ENCODE peak calls at places on chromosomes 11 and 22, in ten cellular contexts. N is nephron progenitor cell; E is foreskin keratinocyte; U is glomerular endothelial cell; I is kidney epithelial cell; V is activated T-cell treated with anti-CD3 and anti-CD28 coated beads, Interleukin-2, amount 50 U/mL, for 24 hours; B is neuronal stem cell; M is amygdala; A is mucosa of gallbladder; O is BE2C. K is an unnamed sample.

GRCh38 chr11:68345776-68346728 is 33.7 kb downstream of the LRP5 start:
- DNase-seq in A (no peak), E (no peak), N (no peak), M (no peak), B (no peak), I (no peak), U (no peak), O (no peak), V (no peak), K (no peak)

GRCh38 chr22:31972180-31972579 is 27.8 kb downstream of the YWHAH start:
- DNase-seq in V (no peak), O (no peak), A (no peak), M (no peak), E (no peak), I (no peak), N (no peak), U (no peak), B (no peak), K (no peak)

GRCh38 chr11:119110439-119110838 is 3.3 kb downstream of the C2CD2L start:
- DNase-seq in V (no peak), I (no peak), A (no peak), E (no peak), U (no peak), M (no peak), N (no peak), O (no peak), B (no peak), K (no peak)

GRCh38 chr22:19292262-19293230 is 1.0 kb upstream of the CLTCL1 start:
- DNase-seq in B (no peak), A (no peak), E (peak), O (no peak), V (no peak), N (peak), M (no peak), I (no peak), U (no peak), K (peak)

GRCh38 chr11:125268611-125269010 is 104.1 kb downstream of the PKNOX2 start:
- DNase-seq in M (no peak), B (no peak), N (no peak), O (no peak), V (no peak), U (no peak), I (no peak), A (no peak), E (no peak), K (no peak)

GRCh38 chr11:61828629-61829407 is 718 bp downstream of the FADS2 start:
- DNase-seq in N (peak), E (no peak), B (peak), V (peak), M (no peak), I (no peak), U (no peak), A (no peak), O (peak), K (peak)

GRCh38 chr11:68036141-68036716 is 2.6 kb upstream of the TCIRG1 start:
- DNase-seq in V (no peak), U (no peak), M (no peak), E (no peak), I (no peak), N (no peak), O (peak), B (no peak), A (no peak), K (no peak)

GRCh38 chr11:1302041-1302460 is 7.4 kb downstream of the TOLLIP start:
- DNase-seq in B (no peak), E (no peak), A (no peak), O (no peak), V (peak), I (no peak), N (no peak), U (no peak), M (no peak), K (peak)

GRCh38 chr22:23037429-23038333 is 32.6 kb upstream of the GNAZ start:
- DNase-seq in N (no peak), E (no peak), O (no peak), I (no peak), V (no peak), A (no peak), M (no peak), U (no peak), B (no peak), K (no peak)

GRCh38 chr22:20239951-20240773 is 28.0 kb downstream of the RTN4R start:
- DNase-seq in B (peak), E (no peak), V (no peak), O (peak), M (peak), N (peak), I (no peak), U (no peak), A (no peak), K (no peak)

GRCh38 chr22:45965565-45965962 is 11.4 kb downstream of the WNT7B start:
- DNase-seq in A (no peak), N (no peak), O (no peak), M (no peak), I (no peak), B (no peak), V (no peak), E (no peak), U (no peak), K (no peak)

GRCh38 chr11:89293966-89294679 is 116.4 kb downstream of the TYR start:
- DNase-seq in N (peak), A (no peak), M (no peak), V (no peak), U (no peak), E (no peak), O (peak), B (peak), I (no peak), K (no peak)

GRCh38 chr11:61907282-61907681 is 10.1 kb downstream of the RAB3IL1 start:
- DNase-seq in A (no peak), I (no peak), N (no peak), M (no peak), O (no peak), E (no peak), U (no peak), V (no peak), B (no peak), K (no peak)

GRCh38 chr22:36037102-36037758 is 8.6 kb upstream of the RBFOX2 start:
- DNase-seq in V (no peak), U (no peak), B (no peak), M (no peak), E (no peak), O (no peak), A (no peak), I (no peak), N (no peak), K (no peak)

GRCh38 chr11:36460220-36460619 is 49.9 kb downstream of the TRAF6 start:
- DNase-seq in M (no peak), I (no peak), E (no peak), N (no peak), A (no peak), U (no peak), B (no peak), V (no peak), O (no peak), K (no peak)

GRCh38 chr11:122101625-122102291 is 14.3 kb downstream of the BLID start:
- DNase-seq in V (no peak), U (no peak), A (peak), B (peak), I (peak), M (peak), E (peak), O (peak), N (peak), K (peak)

GRCh38 chr11:114176321-114176720 is 116.8 kb downstream of the ZBTB16 start:
- DNase-seq in V (no peak), B (no peak), A (peak), I (no peak), U (no peak), O (no peak), E (no peak), N (no peak), M (no peak), K (no peak)

GRCh38 chr22:39117585-39118191 is 20.6 kb downstream of the APOBEC3H start:
- DNase-seq in M (no peak), B (no peak), V (peak), U (no peak), I (no peak), A (peak), O (peak), E (no peak), N (peak), K (peak)

GRCh38 chr11:4769838-4770237 is at the start of gene OR51F1:
- DNase-seq in A (no peak), M (no peak), B (no peak), N (no peak), O (no peak), U (no peak), E (no peak), I (no peak), V (no peak), K (no peak)

GRCh38 chr11:16613401-16614381 is 124.8 kb upstream of the C11orf58 start:
- DNase-seq in O (peak), E (peak), V (peak), M (peak), N (peak), U (peak), B (peak), A (peak), I (no peak), K (peak)

GRCh38 chr22:36356708-36357694 is 30.8 kb downstream of the MYH9 start:
- DNase-seq in M (no peak), E (no peak), B (no peak), A (no peak), I (no peak), N (no peak), U (no peak), V (peak), O (no peak), K (no peak)

GRCh38 chr22:18104566-18104965 is 6.0 kb upstream of the TUBA8 start:
- DNase-seq in B (no peak), N (no peak), E (no peak), V (no peak), M (no peak), I (no peak), O (peak), A (no peak), U (no peak), K (no peak)

GRCh38 chr22:17116931-17117330 is 4.2 kb downstream of the TMEM121B start:
- DNase-seq in U (no peak), B (no peak), V (no peak), O (no peak), A (no peak), E (no peak), N (no peak), M (no peak), I (no peak), K (no peak)

GRCh38 chr11:15055620-15056356 is 17.6 kb upstream of the CALCB start:
- DNase-seq in M (no peak), A (no peak), I (peak), V (no peak), U (no peak), B (no peak), N (no peak), O (no peak), E (no peak), K (no peak)

GRCh38 chr11:65576867-65577755 is 1.3 kb downstream of the EHBP1L1 start:
- DNase-seq in B (no peak), I (no peak), M (no peak), A (peak), U (no peak), N (no peak), V (peak), O (no peak), E (peak), K (peak)

GRCh38 chr11:35412285-35412684 is 7.1 kb downstream of the SLC1A2 start:
- DNase-seq in I (no peak), E (no peak), O (no peak), V (no peak), U (no peak), N (no peak), B (no peak), A (no peak), M (no peak), K (no peak)

GRCh38 chr11:134332189-134332631 is 422 bp downstream of the GLB1L2 start:
- DNase-seq in M (no peak), N (peak), A (no peak), O (peak), I (no peak), U (no peak), V (no peak), B (peak), E (no peak), K (peak)

GRCh38 chr11:70189622-70190021 is 13.5 kb upstream of the FADD start:
- DNase-seq in V (no peak), U (no peak), I (no peak), A (no peak), M (no peak), B (no peak), O (no peak), E (no peak), N (no peak), K (no peak)

GRCh38 chr11:70725272-70725671 is 326.9 kb downstream of the CTTN start:
- DNase-seq in I (no peak), M (no peak), O (no peak), U (no peak), N (no peak), V (no peak), E (no peak), B (no peak), A (no peak), K (no peak)

GRCh38 chr11:14150878-14151277 is 188.4 kb downstream of the SPON1 start:
- DNase-seq in M (no peak), I (no peak), N (no peak), B (no peak), V (no peak), E (no peak), U (no peak), O (no peak), A (no peak), K (no peak)

GRCh38 chr11:35029979-35030378 is 109.0 kb upstream of the CD44 start:
- DNase-seq in N (no peak), A (no peak), O (no peak), E (peak), U (no peak), I (peak), M (no peak), V (no peak), B (no peak), K (no peak)

GRCh38 chr11:61160487-61161189 is 588 bp downstream of the VPS37C start:
- DNase-seq in A (no peak), O (no peak), E (no peak), I (no peak), B (no peak), M (no peak), N (no peak), V (no peak), U (no peak), K (no peak)

GRCh38 chr11:79087238-79087956 is 353.4 kb downstream of the TENM4 start:
- DNase-seq in B (peak), O (no peak), V (no peak), N (peak), E (peak), M (no peak), A (no peak), I (peak), U (no peak), K (no peak)

GRCh38 chr11:39459606-39460005 is 1999.8 kb downstream of the LRRC4C start:
- DNase-seq in O (no peak), M (no peak), I (no peak), B (no peak), V (no peak), E (no peak), A (no peak), U (no peak), N (no peak), K (no peak)

GRCh38 chr11:2077061-2077802 is 62.0 kb downstream of the IGF2 start:
- DNase-seq in A (peak), B (no peak), V (peak), O (no peak), M (no peak), E (peak), N (no peak), U (peak), I (peak), K (no peak)

GRCh38 chr11:121486054-121486453 is 33.3 kb upstream of the SORL1-AS1 start:
- DNase-seq in V (no peak), A (no peak), E (no peak), N (no peak), U (no peak), I (no peak), B (no peak), M (no peak), O (no peak), K (no peak)

GRCh38 chr22:26174280-26174679 is 5.0 kb downstream of the SEZ6L start:
- DNase-seq in B (no peak), U (no peak), O (peak), M (no peak), E (no peak), N (peak), I (no peak), V (no peak), A (no peak), K (no peak)

GRCh38 chr11:27701262-27702105 is 1.2 kb upstream of the BDNF start:
- DNase-seq in A (no peak), B (no peak), N (peak), M (no peak), E (no peak), O (no peak), U (no peak), V (peak), I (no peak), K (peak)

GRCh38 chr22:39283312-39284141 is 35.9 kb downstream of the RPL3 start:
- DNase-seq in E (no peak), M (no peak), N (no peak), A (peak), O (no peak), I (no peak), U (peak), B (no peak), V (no peak), K (no peak)

GRCh38 chr11:72738199-72739141 is 13.7 kb downstream of the ARAP1 start:
- DNase-seq in E (no peak), B (no peak), U (no peak), M (no peak), V (no peak), N (no peak), O (no peak), A (no peak), I (no peak), K (no peak)

K was measured in colonic mucosa.